ENCODE peak calls at places on chromosomes 3 and 15, in four cellular contexts. B is lung, P is Caki2, Q is MCF 10A. W is an unnamed sample.

GRCh38 chr3:153357436-153357835 is 195.4 kb downstream of the RAP2B start:
- DNase-seq in P (no peak), B (no peak), Q (no peak), W (no peak)

GRCh38 chr3:134666466-134666865 is 15.6 kb upstream of the KY start:
- DNase-seq in Q (peak; percentile 68), B (no peak), P (no peak), W (no peak)

GRCh38 chr3:33057320-33058298 is 39.3 kb downstream of the GLB1 start:
- DNase-seq in P (no peak), Q (no peak), B (no peak), W (no peak)

GRCh38 chr3:43522702-43523362 is 99.0 kb downstream of the ANO10 start:
- DNase-seq in P (no peak), B (no peak), Q (no peak), W (no peak)

GRCh38 chr15:86572368-86572841 is 492.7 kb downstream of the AGBL1 start:
- DNase-seq in B (no peak), Q (no peak), P (no peak), W (no peak)

GRCh38 chr3:67294341-67294740 is 296.2 kb downstream of the KBTBD8 start:
- DNase-seq in Q (no peak), P (peak; percentile 3), B (no peak), W (no peak)

GRCh38 chr15:75062706-75063105 is 39.3 kb downstream of the PPCDC start:
- DNase-seq in P (no peak), Q (no peak), B (peak; percentile 14), W (no peak)

GRCh38 chr3:196741401-196741761 is 1.7 kb downstream of the PAK2 start:
- DNase-seq in P (no peak), B (no peak), Q (no peak), W (no peak)

GRCh38 chr3:112889357-112889756 is 42.7 kb upstream of the CD200R1L start:
- DNase-seq in B (no peak), Q (no peak), P (no peak), W (no peak)

GRCh38 chr3:11600501-11601282 is 43.0 kb downstream of the VGLL4 start:
- DNase-seq in P (peak; percentile 94), B (peak; percentile 47), Q (peak; percentile 97), W (no peak)

GRCh38 chr3:126013742-126014141 is 44.8 kb downstream of the ROPN1B start:
- DNase-seq in P (no peak), B (no peak), Q (no peak), W (no peak)

GRCh38 chr3:141798455-141798854 is 35.2 kb downstream of the GRK7 start:
- DNase-seq in P (no peak), Q (no peak), B (no peak), W (no peak)